ENCODE peak calls at places on chromosomes 1 and 21, in ten cellular contexts. I is spleen, X is brain microvascular endothelial cell, A is AG04450, P is astrocyte of the spinal cord, W is psoas muscle, D is mucosa of descending colon, E is ascending aorta, Y is tibial nerve, B is OCI-LY7. Q is an unnamed sample.

GRCh38 chr1:209825591-209826433 is 2.0 kb upstream of the UTP25 start:
- DNase-seq in B (no peak), W (no peak), D (peak), A (no peak), E (no peak), I (no peak), P (no peak), Y (no peak), X (no peak), Q (peak)

GRCh38 chr21:16061194-16061593 is 331.4 kb downstream of the USP25 start:
- DNase-seq in W (no peak), P (no peak), B (no peak), I (peak), A (no peak), D (no peak), E (no peak), Y (no peak), X (no peak), Q (no peak)

GRCh38 chr1:203117611-203118575 is 9.6 kb upstream of the ADORA1 start:
- DNase-seq in P (peak), B (no peak), A (peak), X (peak), I (peak), Y (peak), W (peak), D (peak), E (no peak), Q (peak)

GRCh38 chr1:211551628-211552465 is 27.1 kb downstream of the SLC30A1 start:
- DNase-seq in P (peak), W (no peak), E (no peak), B (no peak), I (no peak), A (peak), X (peak), Y (no peak), D (no peak), Q (peak)

GRCh38 chr1:245566952-245567351 is 412.2 kb downstream of the KIF26B start:
- DNase-seq in A (no peak), E (no peak), W (no peak), D (no peak), B (no peak), I (no peak), P (no peak), Y (no peak), X (no peak), Q (peak)

GRCh38 chr1:207644852-207645631 is at the start of gene CR1L:
- DNase-seq in E (peak), I (peak), W (peak), Y (peak), X (peak), D (peak), P (peak), B (no peak), A (no peak), Q (peak)

GRCh38 chr1:220767312-220768126 is 19.2 kb upstream of the MTARC1 start:
- DNase-seq in Y (no peak), W (no peak), P (no peak), I (no peak), A (peak), E (no peak), B (no peak), X (peak), D (no peak), Q (peak)

GRCh38 chr1:206633708-206634121 is 1.6 kb upstream of the DYRK3 start:
- DNase-seq in A (peak), X (peak), B (no peak), I (no peak), Y (no peak), E (no peak), W (no peak), D (no peak), P (peak), Q (peak)

GRCh38 chr1:111895456-111895855 is 94.0 kb downstream of the KCND3 start:
- DNase-seq in P (no peak), I (no peak), Y (no peak), A (no peak), X (no peak), D (no peak), W (no peak), B (no peak), E (no peak), Q (no peak)

GRCh38 chr1:166730299-166730888 is 108.9 kb upstream of the POGK start:
- DNase-seq in I (no peak), A (no peak), P (no peak), Y (no peak), B (no peak), E (no peak), D (no peak), W (no peak), X (peak), Q (no peak)

GRCh38 chr1:6241887-6242740 is 1.9 kb upstream of the HES3 start:
- DNase-seq in B (no peak), Y (no peak), W (peak), I (no peak), D (no peak), X (no peak), A (no peak), E (no peak), P (no peak), Q (no peak)

GRCh38 chr1:116666090-116666489 is 1.4 kb downstream of the IGSF3 start:
- DNase-seq in X (no peak), I (no peak), E (no peak), Y (no peak), A (no peak), D (peak), W (no peak), B (no peak), P (no peak), Q (no peak)
- H3K4me3 ChIP-seq in X (no peak), I (no peak), E (peak), Y (peak), A (no peak), D (no peak), W (peak), B (no peak), P (no peak), Q (no peak)

GRCh38 chr1:25566730-25567341 is 23.4 kb downstream of the LDLRAP1 start:
- DNase-seq in E (no peak), P (peak), B (peak), W (peak), I (no peak), X (peak), A (peak), Y (peak), D (peak), Q (peak)
- TF ChIP-seq CTCF in E (no peak), P (peak), B (peak), W (peak), I (no peak), X (peak), A (peak), Y (no peak), D (no peak), Q (peak)

DNA sequence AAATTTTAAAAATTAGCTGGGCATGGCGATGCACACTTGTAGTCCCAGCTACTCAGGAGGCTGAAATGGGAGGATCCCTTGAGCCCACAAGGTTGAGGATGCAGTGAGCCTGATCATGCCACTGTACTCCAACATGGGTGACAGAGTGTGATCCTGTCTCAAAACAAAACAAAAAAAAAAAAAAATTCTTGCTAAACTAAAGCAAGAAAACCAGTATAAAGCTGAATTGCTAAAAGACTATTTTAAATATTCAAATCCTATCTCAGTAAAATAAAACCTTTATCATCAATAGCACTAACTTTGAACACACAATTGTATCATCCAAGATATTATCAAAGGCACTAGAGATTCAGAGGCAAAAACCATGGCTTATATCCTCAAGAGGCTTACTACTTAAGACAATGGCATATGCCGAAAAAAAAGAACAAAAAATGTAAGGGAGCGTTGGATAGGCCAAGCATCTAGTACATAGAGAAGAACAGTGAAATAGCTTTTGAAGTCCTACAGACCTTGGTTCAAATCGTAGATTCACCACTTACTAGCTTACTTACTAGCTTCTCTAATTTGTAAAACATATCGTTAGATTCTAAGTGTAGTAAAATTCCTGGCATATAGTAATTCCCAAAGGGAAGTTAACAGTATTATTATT is 3.6 kb downstream of the EPS15 start:
- DNase-seq in I (no peak), X (no peak), D (no peak), P (no peak), E (no peak), A (no peak), Y (no peak), W (no peak), B (no peak), Q (peak)
- H3K4me3 ChIP-seq in I (no peak), X (no peak), D (no peak), P (no peak), E (peak), A (no peak), Y (peak), W (peak), B (peak), Q (peak)

GRCh38 chr1:204130989-204131892 is 20.6 kb downstream of the ETNK2 start:
- DNase-seq in A (peak), W (no peak), B (no peak), D (no peak), Y (no peak), I (no peak), X (peak), E (no peak), P (peak), Q (peak)
- TF ChIP-seq CTCF in A (peak), W (no peak), B (no peak), D (no peak), Y (no peak), I (no peak), X (peak), E (no peak), P (peak), Q (peak)

Q was measured in fibroblast of the aortic adventitia.